ENCODE peak calls at places on chromosomes 5 and 9, in ten cellular contexts. L is neural crest cell; S is ecto neural progenitor cell; Y is lung; T is activated effector memory CD4-positive, alpha-beta T cell treated with Interleukin-2 at 50 U/mL for 16 hours; D is stimulated activated CD4-positive, alpha-beta T cell treated with anti-CD3 and anti-CD28 coated beads, Interleukin-12 subunit alpha, Interleukin-12 subunit beta, amount 100 ng/mL, for 24 hours; I is fibroblast of lung; U is activated CD4-positive, CD25-positive, alpha-beta regulatory T cell; R is right cardiac atrium; J is activated naive CD4-positive, alpha-beta T cell treated with anti-CD3 and anti-CD28 coated beads for 36 hours. H is an unnamed sample.

GRCh38 chr9:20804476-20805253 is 120.6 kb downstream of the FOCAD start:
- DNase-seq in L (no peak), S (no peak), Y (no peak), T (no peak), D (no peak), I (no peak), U (no peak), R (no peak), J (no peak), H (no peak)

GRCh38 chr5:149011084-149011483 is 51.8 kb downstream of the SH3TC2 start:
- DNase-seq in L (no peak), S (no peak), Y (no peak), T (no peak), D (no peak), I (no peak), U (no peak), R (no peak), J (no peak), H (no peak)

GRCh38 chr9:132694144-132694543 is 23.9 kb downstream of the GTF3C4 start:
- DNase-seq in L (no peak), S (no peak), Y (no peak), T (no peak), D (no peak), I (peak), U (no peak), R (no peak), J (peak), H (peak)

GRCh38 chr9:91060520-91061343 is 259.1 kb downstream of the SYK start:
- DNase-seq in L (no peak), S (no peak), Y (peak), T (no peak), D (no peak), I (peak), U (no peak), R (no peak), J (no peak), H (peak)

GRCh38 chr5:141513021-141513626 is 24.2 kb downstream of the PCDHGC5 start:
- DNase-seq in L (peak), S (peak), Y (no peak), T (peak), D (no peak), I (peak), U (no peak), R (peak), J (peak), H (peak)

GRCh38 chr5:56480305-56481146 is 247.4 kb upstream of the ANKRD55 start:
- DNase-seq in L (peak), S (peak), Y (no peak), T (peak), D (no peak), I (peak), U (no peak), R (peak), J (peak), H (peak)

GRCh38 chr5:147388171-147388977 is 121.5 kb downstream of the DPYSL3 start:
- DNase-seq in L (no peak), S (no peak), Y (no peak), T (no peak), D (no peak), I (no peak), U (no peak), R (no peak), J (no peak), H (no peak)

GRCh38 chr5:963673-964531 is 44.7 kb upstream of the NKD2 start:
- DNase-seq in L (no peak), S (no peak), Y (no peak), T (peak), D (no peak), I (peak), U (no peak), R (peak), J (peak), H (no peak)

GRCh38 chr5:93532370-93532769 is 48.6 kb downstream of the NR2F1-AS1 start:
- DNase-seq in L (no peak), S (no peak), Y (peak), T (no peak), D (no peak), I (peak), U (no peak), R (peak), J (no peak), H (peak)

GRCh38 chr5:11507156-11507910 is 396.9 kb downstream of the CTNND2 start:
- DNase-seq in L (no peak), S (no peak), Y (no peak), T (no peak), D (no peak), I (no peak), U (no peak), R (no peak), J (no peak), H (no peak)

GRCh38 chr9:126986506-126986951 is 71.9 kb downstream of the RALGPS1 start:
- DNase-seq in L (no peak), S (no peak), Y (no peak), T (peak), D (no peak), I (no peak), U (no peak), R (no peak), J (peak), H (no peak)

GRCh38 chr9:82645591-82645990 is 417.4 kb downstream of the RASEF start:
- DNase-seq in L (no peak), S (no peak), Y (no peak), T (no peak), D (no peak), I (peak), U (no peak), R (no peak), J (no peak), H (no peak)

GRCh38 chr9:127987103-127987614 is 6.4 kb upstream of the EEIG1 start:
- DNase-seq in L (no peak), S (no peak), Y (no peak), T (no peak), D (no peak), I (peak), U (no peak), R (no peak), J (no peak), H (no peak)

GRCh38 chr5:159581502-159582249 is 251.4 kb upstream of the IL12B start:
- DNase-seq in L (no peak), S (no peak), Y (peak), T (no peak), D (no peak), I (peak), U (no peak), R (peak), J (no peak), H (peak)

GRCh38 chr9:89701221-89701798 is 96.5 kb downstream of the GADD45G start:
- DNase-seq in L (no peak), S (no peak), Y (no peak), T (peak), D (peak), I (no peak), U (peak), R (no peak), J (peak), H (no peak)

GRCh38 chr9:113479150-113479761 is 15.7 kb downstream of the RGS3 start:
- DNase-seq in L (no peak), S (no peak), Y (no peak), T (peak), D (no peak), I (no peak), U (no peak), R (peak), J (peak), H (no peak)

GRCh38 chr9:99579964-99580363 is 241.7 kb upstream of the NR4A3 start:
- DNase-seq in L (no peak), S (no peak), Y (no peak), T (no peak), D (no peak), I (no peak), U (no peak), R (no peak), J (no peak), H (no peak)

GRCh38 chr5:104793452-104794120 is 1231.0 kb upstream of the NUDT12 start:
- DNase-seq in L (no peak), S (no peak), Y (no peak), T (no peak), D (no peak), I (no peak), U (no peak), R (no peak), J (no peak), H (no peak)

GRCh38 chr9:115553082-115553481 is 435.1 kb upstream of the TNC start:
- DNase-seq in L (no peak), S (no peak), Y (no peak), T (no peak), D (no peak), I (peak), U (no peak), R (no peak), J (no peak), H (no peak)

GRCh38 chr9:78756813-78757510 is 460.0 kb downstream of the PSAT1 start:
- DNase-seq in L (no peak), S (no peak), Y (no peak), T (no peak), D (no peak), I (no peak), U (no peak), R (no peak), J (no peak), H (no peak)

GRCh38 chr5:120471971-120472370 is 7.9 kb downstream of the PRR16 start:
- DNase-seq in L (no peak), S (no peak), Y (no peak), T (no peak), D (no peak), I (no peak), U (no peak), R (no peak), J (no peak), H (no peak)

GRCh38 chr5:78537821-78538220 is 110.8 kb downstream of the LHFPL2 start:
- DNase-seq in L (no peak), S (no peak), Y (no peak), T (no peak), D (no peak), I (peak), U (no peak), R (no peak), J (no peak), H (peak)

GRCh38 chr5:116495786-116496185 is 78.8 kb downstream of the SEMA6A start:
- DNase-seq in L (no peak), S (no peak), Y (no peak), T (no peak), D (no peak), I (no peak), U (no peak), R (no peak), J (no peak), H (no peak)

GRCh38 chr5:161572914-161573313 is 26.4 kb upstream of the GABRB2 start:
- DNase-seq in L (no peak), S (no peak), Y (no peak), T (no peak), D (no peak), I (no peak), U (no peak), R (peak), J (no peak), H (no peak)

GRCh38 chr9:138022756-138023393 is 145.3 kb downstream of the CACNA1B start:
- DNase-seq in L (no peak), S (peak), Y (peak), T (no peak), D (no peak), I (no peak), U (no peak), R (no peak), J (no peak), H (no peak)

GRCh38 chr5:111364992-111365391 is 140.8 kb downstream of the CAMK4 start:
- DNase-seq in L (no peak), S (no peak), Y (no peak), T (no peak), D (no peak), I (no peak), U (no peak), R (no peak), J (no peak), H (peak)

GRCh38 chr5:177086918-177087706 is 397 bp downstream of the FGFR4 start:
- DNase-seq in L (peak), S (no peak), Y (peak), T (peak), D (peak), I (peak), U (peak), R (no peak), J (peak), H (no peak)

GRCh38 chr9:119026120-119026519 is 343.1 kb downstream of the BRINP1 start:
- DNase-seq in L (no peak), S (no peak), Y (peak), T (no peak), D (no peak), I (peak), U (no peak), R (peak), J (no peak), H (no peak)

H was measured in brain microvascular endothelial cell.